ENCODE peak calls at places on chromosomes 16 and 17, in four cellular contexts. One of them, this sample, is unnamed.

GRCh38 chr16:48950184-48950583 is 331.5 kb downstream of the CBLN1 start:
- DNase-seq in IMR-90: peak
- DNase-seq in fibroblast of pulmonary artery: no peak
- DNase-seq in AG10803: peak
- DNase-seq in this sample: no peak

GRCh38 chr17:57874434-57875108 is 24.7 kb upstream of the MRPS23 start:
- DNase-seq in IMR-90: peak
- DNase-seq in fibroblast of pulmonary artery: peak
- DNase-seq in AG10803: peak
- DNase-seq in this sample: peak

GRCh38 chr17:77847211-77848085 is 111.1 kb upstream of the TNRC6C start:
- DNase-seq in IMR-90: no peak
- DNase-seq in fibroblast of pulmonary artery: no peak
- DNase-seq in AG10803: no peak
- DNase-seq in this sample: no peak

GRCh38 chr17:18102640-18103039 is 5.9 kb upstream of the MYO15A start:
- DNase-seq in IMR-90: no peak
- DNase-seq in fibroblast of pulmonary artery: no peak
- DNase-seq in AG10803: no peak
- DNase-seq in this sample: no peak

GRCh38 chr17:19410875-19411291 is at the start of gene RNF112:
- DNase-seq in IMR-90: peak
- DNase-seq in fibroblast of pulmonary artery: peak
- DNase-seq in AG10803: peak
- DNase-seq in this sample: peak

GRCh38 chr17:39863918-39864746 is at the start of gene IKZF3:
- DNase-seq in IMR-90: peak
- DNase-seq in fibroblast of pulmonary artery: peak
- DNase-seq in AG10803: no peak
- DNase-seq in this sample: peak

GRCh38 chr17:19726615-19727376 is 10.4 kb upstream of the SLC47A2 start:
- DNase-seq in IMR-90: no peak
- DNase-seq in fibroblast of pulmonary artery: peak
- DNase-seq in AG10803: peak
- DNase-seq in this sample: no peak

GRCh38 chr17:69093279-69093789 is 32.6 kb upstream of the ABCA9 start:
- DNase-seq in IMR-90: no peak
- DNase-seq in fibroblast of pulmonary artery: peak
- DNase-seq in AG10803: no peak
- DNase-seq in this sample: no peak

GRCh38 chr16:10871157-10871991 is 5.6 kb upstream of the CIITA start:
- DNase-seq in IMR-90: peak
- DNase-seq in fibroblast of pulmonary artery: peak
- DNase-seq in AG10803: peak
- DNase-seq in this sample: peak

GRCh38 chr17:31404028-31404949 is 12.8 kb downstream of the RAB11FIP4 start:
- DNase-seq in IMR-90: no peak
- DNase-seq in fibroblast of pulmonary artery: no peak
- DNase-seq in AG10803: no peak
- DNase-seq in this sample: no peak

GRCh38 chr17:17121162-17121561 is 78.9 kb downstream of the MPRIP start:
- DNase-seq in IMR-90: no peak
- DNase-seq in fibroblast of pulmonary artery: no peak
- DNase-seq in AG10803: no peak
- DNase-seq in this sample: no peak

GRCh38 chr17:69245617-69246016 is 17.0 kb upstream of the ABCA10 start:
- DNase-seq in IMR-90: no peak
- DNase-seq in fibroblast of pulmonary artery: no peak
- DNase-seq in AG10803: no peak
- DNase-seq in this sample: no peak

GRCh38 chr16:77171750-77172635 is 19.0 kb upstream of the MON1B start:
- DNase-seq in IMR-90: peak
- DNase-seq in fibroblast of pulmonary artery: peak
- DNase-seq in AG10803: peak
- DNase-seq in this sample: peak

GRCh38 chr17:32660496-32660895 is 173.7 kb downstream of the CDK5R1 start:
- DNase-seq in IMR-90: no peak
- DNase-seq in fibroblast of pulmonary artery: no peak
- DNase-seq in AG10803: no peak
- DNase-seq in this sample: no peak

GRCh38 chr17:32654351-32654750 is 167.6 kb downstream of the CDK5R1 start:
- DNase-seq in IMR-90: no peak
- DNase-seq in fibroblast of pulmonary artery: no peak
- DNase-seq in AG10803: no peak
- DNase-seq in this sample: no peak

GRCh38 chr17:32656851-32657250 is 170.1 kb downstream of the CDK5R1 start:
- DNase-seq in IMR-90: no peak
- DNase-seq in fibroblast of pulmonary artery: no peak
- DNase-seq in AG10803: no peak
- DNase-seq in this sample: no peak

GRCh38 chr17:32659419-32659842 is 172.6 kb downstream of the CDK5R1 start:
- DNase-seq in IMR-90: peak
- DNase-seq in fibroblast of pulmonary artery: peak
- DNase-seq in AG10803: peak
- DNase-seq in this sample: peak

GRCh38 chr17:32658470-32659418 is 172.0 kb downstream of the CDK5R1 start:
- DNase-seq in IMR-90: no peak
- DNase-seq in fibroblast of pulmonary artery: no peak
- DNase-seq in AG10803: no peak
- DNase-seq in this sample: no peak
- TF ChIP-seq CTCF in IMR-90: no peak
- TF ChIP-seq CTCF in fibroblast of pulmonary artery: no peak
- TF ChIP-seq CTCF in AG10803: no peak
- TF ChIP-seq CTCF in this sample: no peak

GRCh38 chr16:15054357-15055140 is 1.3 kb downstream of the NTAN1 start:
- DNase-seq in IMR-90: no peak
- DNase-seq in fibroblast of pulmonary artery: no peak
- DNase-seq in AG10803: no peak
- DNase-seq in this sample: no peak
- H3K4me3 ChIP-seq in IMR-90: peak
- H3K4me3 ChIP-seq in fibroblast of pulmonary artery: peak
- H3K4me3 ChIP-seq in AG10803: peak
- H3K4me3 ChIP-seq in this sample: peak

GRCh38 chr17:81702934-81703746 is at the start of gene MRPL12:
- DNase-seq in IMR-90: peak
- DNase-seq in fibroblast of pulmonary artery: peak
- DNase-seq in AG10803: peak
- DNase-seq in this sample: peak
- TF ChIP-seq CTCF in IMR-90: no peak
- TF ChIP-seq CTCF in fibroblast of pulmonary artery: no peak
- TF ChIP-seq CTCF in AG10803: peak
- TF ChIP-seq CTCF in this sample: peak

GRCh38 chr16:56960681-56961281 is 969 bp upstream of the CETP start:
- DNase-seq in IMR-90: peak
- DNase-seq in fibroblast of pulmonary artery: peak
- DNase-seq in AG10803: no peak
- DNase-seq in this sample: no peak

GRCh38 chr16:56961386-56961785 is 364 bp upstream of the CETP start:
- DNase-seq in IMR-90: peak
- DNase-seq in fibroblast of pulmonary artery: peak
- DNase-seq in AG10803: no peak
- DNase-seq in this sample: no peak

GRCh38 chr16:56964243-56965148 is 2.7 kb downstream of the CETP start:
- DNase-seq in IMR-90: peak
- DNase-seq in fibroblast of pulmonary artery: peak
- DNase-seq in AG10803: peak
- DNase-seq in this sample: peak

GRCh38 chr16:56965149-56965938 is 3.6 kb downstream of the CETP start:
- DNase-seq in IMR-90: peak
- DNase-seq in fibroblast of pulmonary artery: no peak
- DNase-seq in AG10803: no peak
- DNase-seq in this sample: no peak

GRCh38 chr16:56961851-56962281 is at the start of gene CETP:
- DNase-seq in IMR-90: no peak
- DNase-seq in fibroblast of pulmonary artery: no peak
- DNase-seq in AG10803: no peak
- DNase-seq in this sample: no peak
- H3K4me3 ChIP-seq in IMR-90: no peak
- H3K4me3 ChIP-seq in fibroblast of pulmonary artery: no peak
- H3K4me3 ChIP-seq in AG10803: no peak
- H3K4me3 ChIP-seq in this sample: no peak

DNA sequence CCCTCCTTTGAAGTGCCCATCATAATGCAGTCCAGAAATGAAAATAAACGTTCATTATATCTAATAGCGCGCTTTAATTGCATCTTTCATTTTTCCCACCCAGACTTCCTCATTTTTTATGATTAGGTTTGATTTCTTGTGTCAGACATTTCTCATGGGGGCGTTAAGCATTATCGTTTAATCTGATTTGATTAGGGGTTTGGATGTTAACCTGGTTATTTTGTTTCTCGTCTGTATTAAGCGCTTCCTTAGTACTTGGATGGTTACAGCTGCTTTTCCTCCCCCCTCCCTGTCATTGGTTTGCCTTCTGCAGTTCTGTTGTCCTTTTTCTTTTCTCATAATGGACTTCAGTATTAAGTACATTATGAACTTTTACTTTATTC is 540 bp downstream of the MFSD11 start:
- DNase-seq in IMR-90: no peak
- DNase-seq in fibroblast of pulmonary artery: no peak
- DNase-seq in AG10803: no peak
- DNase-seq in this sample: no peak
- TF ChIP-seq CTCF in IMR-90: no peak
- TF ChIP-seq CTCF in fibroblast of pulmonary artery: no peak
- TF ChIP-seq CTCF in AG10803: no peak
- TF ChIP-seq CTCF in this sample: no peak

DNA sequence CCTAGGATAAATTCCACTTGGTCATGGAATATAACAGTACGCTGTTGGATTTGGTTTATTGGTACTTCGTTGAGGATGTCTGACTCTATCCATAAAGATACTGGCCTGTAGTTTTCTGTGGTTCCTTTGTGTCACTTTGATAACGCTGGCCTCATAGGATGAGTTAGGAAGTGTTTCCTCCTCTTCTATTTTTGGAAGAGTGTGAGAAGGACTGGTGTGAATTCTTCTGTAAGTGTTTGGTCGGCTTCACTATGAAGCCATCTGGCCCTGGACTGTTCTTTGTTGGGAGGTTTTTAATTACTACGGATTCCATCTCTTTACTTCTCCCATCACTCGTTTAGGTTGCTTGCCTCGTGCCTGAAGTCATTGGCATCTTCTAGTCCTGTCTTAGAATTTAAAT is 117.3 kb downstream of the OR1D5 start:
- DNase-seq in IMR-90: no peak
- DNase-seq in fibroblast of pulmonary artery: no peak
- DNase-seq in AG10803: no peak
- DNase-seq in this sample: no peak
- H3K4me3 ChIP-seq in IMR-90: no peak
- H3K4me3 ChIP-seq in fibroblast of pulmonary artery: no peak
- H3K4me3 ChIP-seq in AG10803: no peak
- H3K4me3 ChIP-seq in this sample: no peak

GRCh38 chr17:6426356-6427101 is 8.4 kb downstream of the AIPL1 start:
- DNase-seq in IMR-90: no peak
- DNase-seq in fibroblast of pulmonary artery: no peak
- DNase-seq in AG10803: no peak
- DNase-seq in this sample: no peak

GRCh38 chr17:6427284-6427781 is 7.6 kb downstream of the AIPL1 start:
- DNase-seq in IMR-90: peak
- DNase-seq in fibroblast of pulmonary artery: no peak
- DNase-seq in AG10803: peak
- DNase-seq in this sample: peak

GRCh38 chr17:6430769-6431168 is 4.2 kb downstream of the AIPL1 start:
- DNase-seq in IMR-90: no peak
- DNase-seq in fibroblast of pulmonary artery: no peak
- DNase-seq in AG10803: no peak
- DNase-seq in this sample: no peak

GRCh38 chr17:6428207-6428965 is 6.5 kb downstream of the AIPL1 start:
- DNase-seq in IMR-90: no peak
- DNase-seq in fibroblast of pulmonary artery: no peak
- DNase-seq in AG10803: no peak
- DNase-seq in this sample: no peak

GRCh38 chr17:6429266-6429665 is 5.7 kb downstream of the AIPL1 start:
- DNase-seq in IMR-90: no peak
- DNase-seq in fibroblast of pulmonary artery: no peak
- DNase-seq in AG10803: no peak
- DNase-seq in this sample: no peak
- TF ChIP-seq CTCF in IMR-90: no peak
- TF ChIP-seq CTCF in fibroblast of pulmonary artery: no peak
- TF ChIP-seq CTCF in AG10803: no peak
- TF ChIP-seq CTCF in this sample: no peak

GRCh38 chr16:83813818-83814653 is 6.3 kb downstream of the HSBP1 start:
- DNase-seq in IMR-90: peak
- DNase-seq in fibroblast of pulmonary artery: peak
- DNase-seq in AG10803: peak
- DNase-seq in this sample: peak
- H3K4me3 ChIP-seq in IMR-90: no peak
- H3K4me3 ChIP-seq in fibroblast of pulmonary artery: no peak
- H3K4me3 ChIP-seq in AG10803: peak
- H3K4me3 ChIP-seq in this sample: no peak

GRCh38 chr17:51000835-51001638 is 119.6 kb downstream of the SPAG9 start:
- DNase-seq in IMR-90: peak
- DNase-seq in fibroblast of pulmonary artery: peak
- DNase-seq in AG10803: peak
- DNase-seq in this sample: peak
- TF ChIP-seq CTCF in IMR-90: peak
- TF ChIP-seq CTCF in fibroblast of pulmonary artery: peak
- TF ChIP-seq CTCF in AG10803: peak
- TF ChIP-seq CTCF in this sample: peak

GRCh38 chr17:43918026-43918389 is 10.7 kb upstream of the MPP2 start:
- DNase-seq in IMR-90: no peak
- DNase-seq in fibroblast of pulmonary artery: no peak
- DNase-seq in AG10803: no peak
- DNase-seq in this sample: no peak
- H3K4me3 ChIP-seq in IMR-90: no peak
- H3K4me3 ChIP-seq in fibroblast of pulmonary artery: no peak
- H3K4me3 ChIP-seq in AG10803: no peak
- H3K4me3 ChIP-seq in this sample: no peak